ENCODE peak calls at places on chromosome 22, in six cellular contexts. Y is left cardiac atrium, N is heart right ventricle, M is NCI-H460, A is epithelial cell of esophagus, L is kidney glomerular epithelial cell. U is an unnamed sample.

GRCh38 chr22:22687638-22688500 is 43.5 kb downstream of the GGTLC2 start:
- DNase-seq in A (peak), M (peak), N (peak), L (peak), Y (no peak), U (peak)

GRCh38 chr22:40953446-40953845 is 2.3 kb downstream of the RBX1 start:
- DNase-seq in N (no peak), M (no peak), Y (no peak), L (no peak), A (no peak), U (no peak)

GRCh38 chr22:50577987-50578775 is at the start of gene CPT1B:
- DNase-seq in M (no peak), Y (peak), N (peak), L (no peak), A (no peak), U (no peak)

GRCh38 chr22:31377609-31378008 is 21.8 kb upstream of the DRG1 start:
- DNase-seq in M (no peak), A (no peak), N (peak), L (no peak), Y (no peak), U (no peak)

GRCh38 chr22:38285015-38285414 is 12.2 kb upstream of the TMEM184B start:
- DNase-seq in M (no peak), Y (no peak), L (no peak), N (no peak), A (no peak), U (no peak)

GRCh38 chr22:43243275-43243768 is 56.4 kb upstream of the TTLL12 start:
- DNase-seq in N (no peak), M (no peak), Y (no peak), A (no peak), L (no peak), U (no peak)

GRCh38 chr22:50734986-50735738 is 2.8 kb upstream of the ACR start:
- DNase-seq in Y (peak), A (no peak), M (no peak), L (no peak), N (no peak), U (no peak)

GRCh38 chr22:46064966-46065666 is 85.2 kb upstream of the PPARA start:
- DNase-seq in L (no peak), N (no peak), M (no peak), Y (peak), A (no peak), U (no peak)

GRCh38 chr22:37896181-37896592 is 9.9 kb upstream of the MICALL1 start:
- DNase-seq in L (no peak), Y (no peak), M (no peak), N (peak), A (peak), U (peak)

GRCh38 chr22:30291334-30291892 is 2.1 kb upstream of the CASTOR1 start:
- DNase-seq in L (no peak), A (no peak), M (no peak), Y (no peak), N (no peak), U (no peak)

GRCh38 chr22:37636186-37636948 is 3.1 kb upstream of the SH3BP1 start:
- DNase-seq in Y (no peak), A (no peak), N (no peak), L (no peak), M (no peak), U (no peak)